ENCODE peak calls at places on chromosomes 13 and 19, in eight cellular contexts. I is thyroid gland, E is Peyer's patch, W is WTC11, L is Calu3, S is B cell, G is fibroblast of lung, M is tibial nerve. X is an unnamed sample.

GRCh38 chr13:74325106-74325505 is 190.9 kb upstream of the KLF12 start:
- DNase-seq in I (peak), E (no peak), W (no peak), L (no peak), S (no peak), G (peak), M (peak), X (no peak)

GRCh38 chr13:49311816-49312215 is 64.1 kb downstream of the CDADC1 start:
- DNase-seq in I (no peak), E (no peak), W (no peak), L (no peak), S (no peak), G (no peak), M (no peak), X (no peak)

GRCh38 chr13:24269803-24270202 is 39.6 kb upstream of the C1QTNF9 start:
- DNase-seq in I (no peak), E (no peak), W (no peak), L (no peak), S (no peak), G (peak), M (no peak), X (no peak)

GRCh38 chr13:77377016-77377415 is 50.1 kb upstream of the MYCBP2 start:
- DNase-seq in I (peak), E (no peak), W (no peak), L (no peak), S (no peak), G (no peak), M (no peak), X (no peak)

GRCh38 chr13:113942591-113943103 is 31.2 kb downstream of the C13orf46 start:
- DNase-seq in I (no peak), E (no peak), W (no peak), L (no peak), S (no peak), G (no peak), M (no peak), X (no peak)

GRCh38 chr13:111926501-111927180 is 140.3 kb upstream of the SOX1 start:
- DNase-seq in I (no peak), E (no peak), W (no peak), L (no peak), S (no peak), G (no peak), M (no peak), X (no peak)

GRCh38 chr13:28817204-28817603 is 2.9 kb upstream of the MTUS2 start:
- DNase-seq in I (no peak), E (no peak), W (peak), L (no peak), S (no peak), G (no peak), M (no peak), X (no peak)

GRCh38 chr13:27076411-27076810 is 95.2 kb downstream of the USP12 start:
- DNase-seq in I (no peak), E (no peak), W (no peak), L (no peak), S (no peak), G (peak), M (no peak), X (no peak)

GRCh38 chr19:45076029-45076850 is at the start of gene ZNF296:
- DNase-seq in I (peak), E (peak), W (peak), L (peak), S (peak), G (peak), M (peak), X (peak)

GRCh38 chr19:39765091-39766076 is 13.3 kb upstream of the LEUTX start:
- DNase-seq in I (peak), E (peak), W (peak), L (peak), S (no peak), G (peak), M (peak), X (no peak)

GRCh38 chr19:1250374-1251232 is 2.2 kb downstream of the MIDN start:
- DNase-seq in I (peak), E (peak), W (peak), L (no peak), S (peak), G (peak), M (no peak), X (peak)

GRCh38 chr13:80363890-80364503 is 23.1 kb upstream of the SPRY2 start:
- DNase-seq in I (no peak), E (no peak), W (no peak), L (no peak), S (no peak), G (peak), M (no peak), X (no peak)

GRCh38 chr19:8544168-8544567 is 30.2 kb upstream of the ZNF414 start:
- DNase-seq in I (no peak), E (no peak), W (no peak), L (no peak), S (no peak), G (no peak), M (no peak), X (no peak)

GRCh38 chr19:2087621-2088100 is 8.5 kb downstream of the MOB3A start:
- DNase-seq in I (no peak), E (peak), W (no peak), L (no peak), S (peak), G (no peak), M (no peak), X (peak)

GRCh38 chr19:1003283-1003682 is 3.1 kb downstream of the GRIN3B start:
- DNase-seq in I (no peak), E (no peak), W (no peak), L (no peak), S (no peak), G (no peak), M (no peak), X (no peak)

GRCh38 chr19:8269724-8270123 is 38.4 kb downstream of the CD320 start:
- DNase-seq in I (no peak), E (no peak), W (no peak), L (no peak), S (no peak), G (no peak), M (no peak), X (no peak)

GRCh38 chr19:16446108-16447014 is 25.4 kb downstream of the EPS15L1 start:
- DNase-seq in I (peak), E (peak), W (no peak), L (no peak), S (no peak), G (no peak), M (no peak), X (peak)

GRCh38 chr19:2507109-2507508 is 31.2 kb downstream of the GADD45B start:
- DNase-seq in I (no peak), E (peak), W (no peak), L (peak), S (peak), G (peak), M (no peak), X (peak)

GRCh38 chr13:114249062-114249461 is 14.4 kb downstream of the CDC16 start:
- DNase-seq in I (no peak), E (no peak), W (no peak), L (no peak), S (no peak), G (no peak), M (no peak), X (no peak)

GRCh38 chr19:34661357-34661756 is 15.6 kb downstream of the SCGB2B2 start:
- DNase-seq in I (no peak), E (no peak), W (no peak), L (no peak), S (no peak), G (no peak), M (no peak), X (no peak)

GRCh38 chr13:51125495-51126226 is 14.6 kb upstream of the C13orf42 start:
- DNase-seq in I (peak), E (peak), W (peak), L (peak), S (peak), G (peak), M (peak), X (peak)

GRCh38 chr19:16361254-16361653 is 36.6 kb downstream of the KLF2 start:
- DNase-seq in I (no peak), E (no peak), W (no peak), L (no peak), S (no peak), G (no peak), M (no peak), X (no peak)

GRCh38 chr19:34261335-34262109 is 7.2 kb downstream of the GARRE1 start:
- DNase-seq in I (no peak), E (peak), W (no peak), L (no peak), S (no peak), G (no peak), M (no peak), X (no peak)

GRCh38 chr19:42313096-42313839 is at the start of gene TMEM145:
- DNase-seq in I (peak), E (no peak), W (peak), L (peak), S (peak), G (peak), M (no peak), X (peak)

GRCh38 chr19:28883241-28883693 is 329.7 kb downstream of the UQCRFS1 start:
- DNase-seq in I (no peak), E (no peak), W (no peak), L (no peak), S (no peak), G (peak), M (peak), X (no peak)

GRCh38 chr19:12995596-12996541 is 594 bp downstream of the NFIX start:
- DNase-seq in I (peak), E (no peak), W (no peak), L (no peak), S (peak), G (no peak), M (peak), X (peak)

GRCh38 chr13:98535501-98536357 is 41.2 kb downstream of the STK24 start:
- DNase-seq in I (no peak), E (no peak), W (no peak), L (no peak), S (no peak), G (no peak), M (no peak), X (no peak)

GRCh38 chr13:70249332-70250064 is 141.2 kb upstream of the KLHL1 start:
- DNase-seq in I (no peak), E (no peak), W (no peak), L (peak), S (no peak), G (peak), M (no peak), X (no peak)

GRCh38 chr13:95676100-95676774 is 702 bp upstream of the DNAJC3 start:
- DNase-seq in I (peak), E (peak), W (no peak), L (peak), S (no peak), G (peak), M (peak), X (no peak)

GRCh38 chr13:87954116-87954515 is 282.9 kb downstream of the SLITRK5 start:
- DNase-seq in I (no peak), E (no peak), W (no peak), L (no peak), S (no peak), G (peak), M (no peak), X (no peak)

GRCh38 chr13:106205871-106206270 is 329.6 kb downstream of the EFNB2 start:
- DNase-seq in I (no peak), E (no peak), W (no peak), L (no peak), S (no peak), G (no peak), M (no peak), X (no peak)

GRCh38 chr13:27079421-27079958 is 92.1 kb downstream of the USP12 start:
- DNase-seq in I (no peak), E (no peak), W (peak), L (no peak), S (no peak), G (peak), M (no peak), X (no peak)

GRCh38 chr13:78601124-78601885 is 2.0 kb downstream of the POU4F1 start:
- DNase-seq in I (no peak), E (no peak), W (peak), L (no peak), S (peak), G (peak), M (no peak), X (no peak)

DNA sequence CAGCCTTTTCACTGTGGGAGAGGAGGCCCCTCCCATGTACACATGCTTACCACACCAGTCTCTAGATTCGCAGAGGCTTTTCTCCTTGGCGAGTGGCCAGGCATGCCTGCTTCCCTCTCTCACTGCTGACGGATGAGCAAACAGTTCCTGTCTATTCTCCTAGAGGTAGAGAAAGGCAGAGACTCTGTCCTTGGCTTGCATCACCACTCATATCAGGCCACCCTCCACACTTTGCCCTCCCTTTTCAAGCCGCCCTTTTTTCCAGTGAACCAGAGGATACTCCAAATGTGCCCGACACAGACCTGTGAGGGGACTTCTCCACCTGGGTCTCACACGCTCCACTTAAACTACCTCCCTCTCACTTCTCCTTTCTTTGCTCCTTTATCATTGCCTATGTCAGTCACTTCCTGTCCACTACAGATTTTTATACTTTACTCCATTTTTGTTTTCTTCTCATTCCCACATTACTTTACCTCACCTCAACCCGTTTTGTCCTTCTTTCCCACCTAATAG is 284.6 kb downstream of the DNAJC15 start:
- DNase-seq in I (peak), E (peak), W (no peak), L (no peak), S (peak), G (peak), M (peak), X (peak)
- TF ChIP-seq CTCF in I (no peak), E (no peak), W (no peak), L (no peak), S (no peak), G (no peak), M (no peak), X (no peak)

GRCh38 chr13:43159007-43159406 is 135.6 kb downstream of the DNAJC15 start:
- DNase-seq in I (no peak), E (no peak), W (no peak), L (no peak), S (no peak), G (peak), M (no peak), X (no peak)
- TF ChIP-seq CTCF in I (no peak), E (no peak), W (no peak), L (no peak), S (no peak), G (peak), M (no peak), X (no peak)

DNA sequence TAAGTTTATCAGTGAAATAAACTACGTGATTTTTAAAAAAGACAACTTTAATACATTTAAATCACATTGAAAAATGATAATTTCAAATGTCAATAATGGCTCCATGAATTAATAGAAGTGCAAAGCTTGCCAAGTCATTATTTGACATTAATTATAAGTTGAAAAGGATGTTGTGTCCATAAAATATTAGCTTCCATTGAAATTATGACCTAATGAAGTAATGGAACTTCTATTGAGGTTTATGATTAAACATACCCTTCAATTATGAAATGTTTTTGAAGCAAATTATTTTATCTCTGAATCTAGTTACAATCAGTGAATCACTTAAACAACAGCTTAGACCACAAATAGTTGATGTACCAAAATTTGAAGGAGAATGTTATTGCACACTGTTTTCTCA is 144.2 kb downstream of the SLITRK6 start:
- DNase-seq in I (no peak), E (no peak), W (no peak), L (no peak), S (no peak), G (no peak), M (no peak), X (no peak)
- TF ChIP-seq CTCF in I (no peak), E (no peak), W (no peak), L (no peak), S (no peak), G (no peak), M (no peak), X (no peak)

GRCh38 chr13:59547950-59548349 is 615.8 kb downstream of the DIAPH3 start:
- DNase-seq in I (no peak), E (no peak), W (no peak), L (no peak), S (no peak), G (no peak), M (no peak), X (no peak)
- TF ChIP-seq CTCF in I (no peak), E (no peak), W (no peak), L (no peak), S (no peak), G (no peak), M (no peak), X (no peak)

GRCh38 chr19:6125571-6125989 is 9.9 kb upstream of the ACSBG2 start:
- DNase-seq in I (peak), E (peak), W (peak), L (peak), S (peak), G (peak), M (peak), X (peak)

GRCh38 chr19:6127716-6128335 is 7.6 kb upstream of the ACSBG2 start:
- DNase-seq in I (no peak), E (no peak), W (no peak), L (no peak), S (no peak), G (no peak), M (no peak), X (no peak)

DNA sequence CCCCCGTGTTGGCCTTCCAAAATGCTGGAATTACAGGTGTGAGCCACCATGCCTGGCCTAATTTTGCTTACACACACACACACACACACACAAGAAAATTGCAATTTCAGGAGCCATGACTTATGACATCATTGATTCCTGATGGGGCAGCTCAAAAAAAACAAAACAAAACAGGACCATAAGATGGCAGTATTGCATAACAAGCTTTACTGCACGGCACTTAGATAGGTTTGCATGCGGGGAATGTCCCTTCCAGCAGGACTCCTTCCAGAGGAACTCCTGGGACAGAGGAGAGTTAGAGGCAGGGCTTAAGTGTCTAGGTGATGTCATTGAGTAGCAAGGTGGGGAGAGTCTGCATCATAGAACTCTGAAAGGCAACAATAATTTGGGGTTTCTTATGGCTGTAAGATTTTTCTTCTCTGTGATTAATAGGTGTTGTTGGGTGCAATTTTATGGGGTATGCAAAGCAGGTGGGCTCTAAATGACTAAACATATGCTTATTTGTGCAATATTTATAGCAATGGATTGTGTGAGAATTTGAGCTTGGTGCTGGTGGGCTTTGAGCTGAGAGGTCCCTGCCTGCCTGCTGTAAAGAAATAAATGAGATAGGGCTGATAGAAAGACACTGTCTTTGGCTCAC is 9.0 kb upstream of the ACSBG2 start:
- DNase-seq in I (no peak), E (no peak), W (no peak), L (peak), S (no peak), G (peak), M (no peak), X (peak)
- TF ChIP-seq CTCF in I (no peak), E (peak), W (no peak), L (no peak), S (no peak), G (peak), M (no peak), X (peak)

GRCh38 chr13:30934381-30934780 is 1.9 kb downstream of the TEX26 start:
- DNase-seq in I (no peak), E (no peak), W (peak), L (no peak), S (no peak), G (no peak), M (no peak), X (no peak)
- TF ChIP-seq CTCF in I (no peak), E (no peak), W (peak), L (no peak), S (no peak), G (no peak), M (no peak), X (no peak)

DNA sequence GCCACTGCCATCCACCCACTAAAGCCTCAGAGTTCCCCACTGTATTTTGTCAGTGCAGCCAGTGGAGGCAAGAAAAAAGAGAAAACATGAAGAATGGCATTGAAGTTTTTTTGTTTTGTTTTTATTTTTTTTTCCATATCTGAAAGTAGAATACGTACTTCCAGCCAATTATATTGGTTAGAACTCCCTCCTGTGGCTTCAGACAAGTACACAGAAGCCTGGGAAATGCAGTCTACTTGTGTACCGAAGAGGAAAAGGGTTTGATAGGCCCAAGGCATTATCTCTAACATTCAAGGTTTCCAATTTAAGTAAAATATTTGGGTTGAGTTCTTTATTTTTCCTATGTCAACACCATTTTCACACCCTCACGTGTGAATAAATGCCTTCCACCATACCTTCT is 696.2 kb upstream of the GPC6 start:
- DNase-seq in I (no peak), E (no peak), W (no peak), L (no peak), S (no peak), G (no peak), M (no peak), X (no peak)
- TF ChIP-seq CTCF in I (no peak), E (no peak), W (no peak), L (no peak), S (no peak), G (peak), M (no peak), X (no peak)

GRCh38 chr13:61954092-61954491 is 538.4 kb upstream of the PCDH20 start:
- DNase-seq in I (no peak), E (no peak), W (no peak), L (no peak), S (no peak), G (peak), M (no peak), X (no peak)
- TF ChIP-seq CTCF in I (no peak), E (peak), W (no peak), L (no peak), S (no peak), G (peak), M (no peak), X (peak)

DNA sequence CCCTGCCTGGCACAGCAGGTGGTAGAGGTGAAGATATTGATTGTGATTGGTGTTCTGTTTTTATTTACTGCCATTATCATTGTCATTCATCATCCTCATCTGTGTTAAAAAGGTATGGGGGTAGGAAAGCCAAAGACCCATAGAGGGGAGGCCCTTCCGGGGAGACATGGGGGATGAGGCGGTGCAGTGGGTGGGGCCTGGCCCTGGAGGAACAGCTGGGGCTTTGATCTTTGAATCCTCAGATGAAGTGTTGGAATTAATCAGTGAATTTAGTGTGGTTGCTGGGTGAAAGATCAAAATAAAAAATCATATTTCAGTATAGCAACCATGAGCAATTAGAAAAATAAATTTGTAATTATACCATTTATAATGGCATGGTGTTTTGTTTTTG is 7.4 kb downstream of the PTH2 start:
- DNase-seq in I (no peak), E (no peak), W (no peak), L (no peak), S (no peak), G (no peak), M (no peak), X (no peak)
- TF ChIP-seq CTCF in I (no peak), E (no peak), W (no peak), L (no peak), S (no peak), G (no peak), M (no peak), X (no peak)

X was measured in GM13977.